ENCODE peak calls at places on chromosomes 3 and 15, in five cellular contexts. M, R, U, D and X are unnamed samples. For H3K9me3, the result is how much of the 10 kb centered on the place peaks cover.

GRCh38 chr15:27743078-27743477 is 356.0 kb downstream of the OCA2 start:
- DNase-seq in R (no peak), M (no peak), U (no peak), D (no peak), X (no peak)

GRCh38 chr3:90015688-90016356 is 908.4 kb downstream of the EPHA3 start:
- DNase-seq in R (no peak), D (no peak), M (peak), U (no peak), X (peak)

GRCh38 chr15:67254238-67255175 is at the start of the genes AAGAB and IQCH:
- DNase-seq in R (peak), M (peak), U (peak), D (peak), X (peak)

GRCh38 chr3:197076446-197076845 is 46.8 kb upstream of the MELTF start:
- DNase-seq in U (no peak), R (no peak), D (no peak), M (no peak), X (no peak)

GRCh38 chr15:66750609-66751008 is 48.6 kb downstream of the SMAD6 start:
- DNase-seq in D (no peak), R (no peak), M (no peak), U (no peak), X (no peak)

GRCh38 chr3:71601811-71602210 is 18.3 kb upstream of the FOXP1 start:
- DNase-seq in R (no peak), U (no peak), M (peak), D (no peak), X (no peak)

GRCh38 chr3:46914849-46915248 is 37.3 kb downstream of the PTH1R start:
- DNase-seq in M (no peak), R (peak), U (no peak), D (no peak), X (no peak)

GRCh38 chr3:172595648-172596393 is 72.6 kb upstream of the TNFSF10 start:
- DNase-seq in M (peak), D (peak), R (no peak), U (peak), X (peak)

GRCh38 chr15:28942046-28942445 is 56.3 kb downstream of the APBA2 start:
- DNase-seq in R (no peak), U (peak), D (no peak), M (no peak), X (peak)

GRCh38 chr15:34327906-34328305 is 9.7 kb downstream of the SLC12A6 start:
- DNase-seq in U (no peak), D (no peak), M (no peak), R (no peak), X (no peak)

GRCh38 chr3:101615525-101615924 is 41.5 kb downstream of the PCNP start:
- DNase-seq in U (no peak), R (no peak), D (no peak), M (no peak), X (no peak)

GRCh38 chr3:79297242-79297641 is 470.6 kb downstream of the ROBO1 start:
- DNase-seq in M (peak), U (no peak), D (no peak), R (no peak), X (no peak)

GRCh38 chr3:134370611-134371451 is 3.4 kb downstream of the AMOTL2 start:
- DNase-seq in U (no peak), D (no peak), M (no peak), R (no peak), X (no peak)

GRCh38 chr3:14791343-14791945 is 27.3 kb upstream of the FGD5 start:
- DNase-seq in D (peak), U (peak), M (peak), R (peak), X (peak)

GRCh38 chr3:157248590-157249425 is 88.9 kb upstream of the CCNL1 start:
- DNase-seq in M (peak), R (peak), D (peak), U (no peak), X (no peak)

GRCh38 chr3:12490547-12490946 is 6.3 kb downstream of the TSEN2 start:
- DNase-seq in M (no peak), D (no peak), R (no peak), U (no peak), X (no peak)

GRCh38 chr3:10817506-10817905 is 1.5 kb downstream of the SLC6A11 start:
- DNase-seq in D (no peak), M (no peak), U (no peak), R (no peak), X (no peak)

GRCh38 chr3:160809453-160809852 is 53.4 kb downstream of the PPM1L start:
- DNase-seq in R (no peak), U (no peak), D (no peak), M (no peak), X (no peak)

GRCh38 chr3:66195347-66195783 is 25.4 kb upstream of the SLC25A26 start:
- DNase-seq in R (peak), M (peak), U (no peak), D (no peak), X (peak)

GRCh38 chr3:183475019-183475418 is 46.6 kb upstream of the MCF2L2 start:
- DNase-seq in R (no peak), U (no peak), D (no peak), M (no peak), X (no peak)

GRCh38 chr3:72353236-72354105 is 494.8 kb downstream of the SHQ1 start:
- DNase-seq in R (no peak), U (no peak), M (no peak), D (no peak), X (no peak)

GRCh38 chr3:108223928-108224327 is 1.7 kb upstream of the IFT57 start:
- DNase-seq in M (no peak), D (no peak), U (peak), R (no peak), X (no peak)

GRCh38 chr15:25884354-25884753 is 21.2 kb upstream of the ATP10A start:
- DNase-seq in R (no peak), D (no peak), M (no peak), U (no peak), X (no peak)

GRCh38 chr3:186782542-186783069 is 771 bp upstream of the EIF4A2 start:
- DNase-seq in D (no peak), U (no peak), R (no peak), M (no peak), X (no peak)

GRCh38 chr3:29057326-29057725 is 223.5 kb upstream of the RBMS3 start:
- DNase-seq in D (no peak), R (no peak), U (no peak), M (peak), X (no peak)

GRCh38 chr3:49017646-49017977 is 768 bp downstream of the DALRD3 start:
- DNase-seq in M (no peak), D (peak), R (no peak), U (no peak), X (no peak)

GRCh38 chr3:44468572-44469520 is 8.6 kb downstream of the ZNF445 start:
- DNase-seq in D (peak), U (no peak), M (peak), R (no peak), X (no peak)

GRCh38 chr3:20047940-20048339 is 7.7 kb downstream of the KAT2B start:
- DNase-seq in U (no peak), R (no peak), M (no peak), D (no peak), X (no peak)

GRCh38 chr3:157135671-157136396 is 24.1 kb downstream of the CCNL1 start:
- DNase-seq in M (peak), R (no peak), U (no peak), D (peak), X (peak)

GRCh38 chr3:39130693-39131265 is 22.6 kb downstream of the CSRNP1 start:
- DNase-seq in R (no peak), M (no peak), U (no peak), D (no peak), X (no peak)

GRCh38 chr3:165903885-165904284 is 66.7 kb upstream of the BCHE start:
- DNase-seq in D (no peak), R (no peak), M (peak), U (no peak), X (no peak)

GRCh38 chr3:187610926-187611545 is 59.2 kb downstream of the SST start:
- DNase-seq in M (peak), D (no peak), U (no peak), R (no peak), X (no peak)

GRCh38 chr15:66956672-66957540 is 108.5 kb upstream of the SMAD3 start:
- DNase-seq in D (no peak), R (no peak), M (no peak), U (no peak), X (no peak)

GRCh38 chr15:85443593-85444328 is 63.4 kb downstream of the AKAP13 start:
- DNase-seq in D (no peak), R (no peak), U (peak), M (peak), X (no peak)

GRCh38 chr15:55289011-55289572 is 521 bp downstream of the RAB27A start:
- DNase-seq in M (no peak), D (peak), R (no peak), U (no peak), X (no peak)

GRCh38 chr3:53824795-53825194 is 21.4 kb downstream of the CHDH start:
- DNase-seq in U (no peak), M (no peak), R (no peak), D (peak), X (no peak)

DNA sequence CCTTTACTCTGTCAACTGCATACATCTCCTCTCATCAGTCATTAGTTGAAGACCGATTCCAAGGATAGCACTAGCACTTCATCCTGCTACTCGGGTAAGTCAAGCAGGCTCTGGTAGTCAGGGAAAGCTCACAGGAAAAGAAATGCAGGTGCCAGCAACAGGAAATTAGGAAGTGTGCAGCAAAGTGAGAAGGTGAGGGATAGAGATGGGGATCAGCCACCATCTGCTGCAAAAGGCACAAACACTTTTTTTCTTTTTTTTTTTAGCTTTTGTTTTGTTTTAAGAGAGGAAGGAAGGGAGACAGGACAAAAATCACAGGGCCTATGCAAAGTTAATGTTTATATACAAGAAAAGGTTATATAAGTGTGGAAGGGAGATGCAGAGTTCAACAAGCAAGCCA is 9.0 kb upstream of the BTLA start:
- DNase-seq in M (no peak), U (no peak), D (no peak), R (no peak), X (no peak)
- H3K9me3 ChIP-seq in M (under half), U (under half), D (under half), R (under half), X (under half)

GRCh38 chr15:20376872-20377271 is 164.7 kb downstream of the GOLGA6L6 start:
- DNase-seq in M (no peak), U (no peak), D (no peak), R (peak), X (no peak)
- H3K9me3 ChIP-seq in M (under half), U (under half), D (under half), R (under half), X (under half)

GRCh38 chr3:138646527-138646926 is 38.0 kb downstream of the FAIM start:
- DNase-seq in U (no peak), R (no peak), D (no peak), M (no peak), X (no peak)
- H3K9me3 ChIP-seq in U (under half), R (under half), D (under half), M (under half), X (under half)

DNA sequence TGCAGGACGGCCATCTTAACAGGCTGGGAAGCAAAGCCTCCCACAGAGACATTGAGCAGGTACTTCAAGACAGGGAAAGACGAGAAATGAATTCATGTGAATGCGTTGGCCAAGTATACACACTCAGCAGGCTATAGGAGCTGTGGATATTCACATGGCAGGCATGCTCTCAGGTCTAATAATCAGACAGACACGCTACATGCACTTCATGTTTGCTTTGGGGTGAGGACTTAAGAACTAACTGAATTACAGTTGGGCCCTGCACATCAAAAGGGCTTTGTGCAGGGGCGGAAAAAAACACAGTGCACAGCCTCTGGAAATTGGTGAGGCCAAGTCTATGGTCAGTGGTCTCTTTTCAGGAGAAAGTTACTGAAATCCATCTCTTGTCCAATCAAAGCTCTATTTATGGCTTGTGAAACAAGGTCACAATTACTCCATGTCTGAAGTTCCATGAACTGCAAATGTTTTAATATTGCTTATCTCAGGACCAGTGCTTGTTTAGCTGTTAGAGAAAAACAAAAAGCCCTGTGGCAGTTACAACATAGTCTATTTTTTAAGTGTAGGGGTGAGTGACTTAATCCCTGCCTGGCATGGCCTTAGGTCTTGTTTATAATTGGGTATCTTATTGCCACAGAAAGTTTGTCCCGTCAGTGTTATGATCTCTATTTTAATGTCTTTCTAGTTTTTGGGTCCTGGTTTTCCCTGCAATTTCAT is 100.6 kb upstream of the GOLGA6L6 start:
- DNase-seq in D (no peak), M (no peak), U (no peak), R (no peak), X (no peak)
- H3K9me3 ChIP-seq in D (under half), M (under half), U (under half), R (under half), X (under half)